ENCODE peak calls at places on chromosomes 12 and 14, in ten cellular contexts. R is midbrain; G is effector memory CD4-positive, alpha-beta T cell; C is ovary; B is AG04450; K is neural crest cell; D is activated T-cell treated with anti-CD3 and anti-CD28 coated beads, Interleukin-2, amount 50 U/mL, for 72 hours; N is CD4-positive, alpha-beta memory T cell; T is NCI-H1105; L is GM20000. E is an unnamed sample.

GRCh38 chr14:85536835-85537195 is 6.9 kb downstream of the FLRT2 start:
- DNase-seq in G (no peak), R (no peak), D (no peak), N (no peak), L (no peak), T (peak), C (no peak), K (no peak), B (no peak), E (no peak)

GRCh38 chr14:61609143-61609851 is 86.0 kb upstream of the HIF1A start:
- DNase-seq in R (peak), T (peak), D (no peak), B (no peak), L (no peak), C (no peak), G (no peak), N (no peak), K (peak), E (no peak)

GRCh38 chr12:130281157-130281799 is 56.4 kb upstream of the PIWIL1 start:
- DNase-seq in R (no peak), C (no peak), G (no peak), D (peak), N (peak), K (peak), B (no peak), L (no peak), T (no peak), E (peak)

GRCh38 chr12:10636611-10637010 is 23.2 kb upstream of the MAGOHB start:
- DNase-seq in T (no peak), B (no peak), D (no peak), N (no peak), G (no peak), K (no peak), C (no peak), L (no peak), R (no peak), E (no peak)

GRCh38 chr14:99817331-99817730 is 24.1 kb downstream of the EML1 start:
- DNase-seq in C (no peak), L (no peak), G (no peak), K (no peak), N (no peak), R (no peak), B (no peak), D (no peak), T (no peak), E (no peak)

GRCh38 chr14:53411110-53411509 is 258.0 kb upstream of the DDHD1 start:
- DNase-seq in L (no peak), K (no peak), G (no peak), R (no peak), T (no peak), C (no peak), D (no peak), N (no peak), B (peak), E (no peak)

GRCh38 chr12:14828896-14829295 is 14.4 kb downstream of the ART4 start:
- DNase-seq in N (no peak), T (no peak), C (no peak), K (no peak), B (no peak), R (no peak), D (no peak), G (no peak), L (peak), E (no peak)

GRCh38 chr12:127150028-127150427 is 1116.9 kb upstream of the TMEM132C start:
- DNase-seq in L (no peak), B (no peak), N (no peak), T (no peak), G (no peak), R (no peak), C (no peak), K (no peak), D (no peak), E (no peak)

GRCh38 chr14:104572024-104572623 is 7.4 kb upstream of the C14orf180 start:
- DNase-seq in B (no peak), K (no peak), N (no peak), T (no peak), R (no peak), D (no peak), C (no peak), L (no peak), G (no peak), E (no peak)

GRCh38 chr14:43014338-43014737 is 1407.7 kb downstream of the LRFN5 start:
- DNase-seq in R (no peak), D (no peak), C (no peak), T (no peak), G (no peak), L (no peak), K (no peak), N (no peak), B (no peak), E (no peak)

GRCh38 chr14:37047226-37047625 is 125.2 kb downstream of the SLC25A21 start:
- DNase-seq in R (no peak), N (no peak), B (no peak), D (no peak), G (no peak), C (no peak), T (no peak), K (no peak), L (no peak), E (no peak)

E was measured in GM06990.